ENCODE peak calls at places on chromosomes 6 and 20, in six cellular contexts. One of them, this sample, is unnamed.
A peak's percentile ranks its signal among the peaks of the same experiment; 100 is the strongest.

GRCh38 chr6:43729537-43729936 is 40.5 kb upstream of the VEGFA start:
- DNase-seq in HCT116: no peak
- DNase-seq in uterus: peak; percentile 9
- DNase-seq in PC-3: no peak
- DNase-seq in BE2C: no peak
- DNase-seq in brain microvascular endothelial cell: no peak
- DNase-seq in this sample: no peak

GRCh38 chr20:24158271-24158670 is 169.7 kb upstream of the GGTLC1 start:
- DNase-seq in HCT116: no peak
- DNase-seq in brain microvascular endothelial cell: no peak
- DNase-seq in PC-3: no peak
- DNase-seq in uterus: no peak
- DNase-seq in BE2C: no peak
- DNase-seq in this sample: no peak

GRCh38 chr6:26576929-26577719 is 19.6 kb upstream of the ABT1 start:
- DNase-seq in uterus: no peak
- DNase-seq in PC-3: peak; percentile 34
- DNase-seq in HCT116: peak; percentile 84
- DNase-seq in brain microvascular endothelial cell: peak; percentile 89
- DNase-seq in BE2C: peak; percentile 77
- DNase-seq in this sample: peak; percentile 81

GRCh38 chr6:71544028-71544427 is 255.4 kb downstream of the OGFRL1 start:
- DNase-seq in brain microvascular endothelial cell: peak; percentile 45
- DNase-seq in BE2C: no peak
- DNase-seq in uterus: no peak
- DNase-seq in PC-3: no peak
- DNase-seq in HCT116: no peak
- DNase-seq in this sample: no peak

GRCh38 chr6:144350176-144350575 is 65.0 kb downstream of the UTRN start:
- DNase-seq in HCT116: no peak
- DNase-seq in BE2C: no peak
- DNase-seq in uterus: no peak
- DNase-seq in brain microvascular endothelial cell: no peak
- DNase-seq in PC-3: no peak
- DNase-seq in this sample: no peak

GRCh38 chr20:57381596-57382503 is 9.3 kb upstream of the RBM38 start:
- DNase-seq in brain microvascular endothelial cell: peak; percentile 72
- DNase-seq in PC-3: peak; percentile 95
- DNase-seq in BE2C: peak; percentile 78
- DNase-seq in HCT116: peak; percentile 39
- DNase-seq in uterus: peak; percentile 83
- DNase-seq in this sample: peak; percentile 71

GRCh38 chr6:113558966-113559365 is 298.2 kb upstream of the MARCKS start:
- DNase-seq in HCT116: no peak
- DNase-seq in uterus: no peak
- DNase-seq in PC-3: peak; percentile 23
- DNase-seq in brain microvascular endothelial cell: peak; percentile 55
- DNase-seq in BE2C: no peak
- DNase-seq in this sample: peak; percentile 48

GRCh38 chr6:168962886-168963285 is 290.8 kb downstream of the THBS2 start:
- DNase-seq in PC-3: no peak
- DNase-seq in brain microvascular endothelial cell: no peak
- DNase-seq in uterus: no peak
- DNase-seq in HCT116: no peak
- DNase-seq in BE2C: no peak
- DNase-seq in this sample: no peak

GRCh38 chr6:75819776-75820487 is 70.9 kb downstream of the MYO6 start:
- DNase-seq in BE2C: no peak
- DNase-seq in PC-3: no peak
- DNase-seq in HCT116: no peak
- DNase-seq in uterus: no peak
- DNase-seq in brain microvascular endothelial cell: no peak
- DNase-seq in this sample: no peak

GRCh38 chr6:143805832-143806281 is 37.3 kb upstream of the LTV1 start:
- DNase-seq in PC-3: no peak
- DNase-seq in brain microvascular endothelial cell: no peak
- DNase-seq in BE2C: no peak
- DNase-seq in HCT116: no peak
- DNase-seq in uterus: no peak
- DNase-seq in this sample: no peak

GRCh38 chr20:21352703-21353102 is 44.6 kb downstream of the NKX2-4 start:
- DNase-seq in PC-3: peak; percentile 14
- DNase-seq in uterus: no peak
- DNase-seq in BE2C: no peak
- DNase-seq in brain microvascular endothelial cell: peak; percentile 47
- DNase-seq in HCT116: no peak
- DNase-seq in this sample: peak; percentile 9

GRCh38 chr20:60008130-60008808 is 50.0 kb downstream of the CDH26 start:
- DNase-seq in brain microvascular endothelial cell: no peak
- DNase-seq in BE2C: no peak
- DNase-seq in PC-3: no peak
- DNase-seq in uterus: no peak
- DNase-seq in HCT116: no peak
- DNase-seq in this sample: no peak

GRCh38 chr20:49505518-49505917 is 23.1 kb upstream of the KCNB1 start:
- DNase-seq in uterus: peak; percentile 58
- DNase-seq in PC-3: no peak
- DNase-seq in brain microvascular endothelial cell: peak; percentile 48
- DNase-seq in BE2C: peak; percentile 87
- DNase-seq in HCT116: no peak
- DNase-seq in this sample: no peak

GRCh38 chr6:43740321-43740960 is 29.6 kb upstream of the VEGFA start:
- DNase-seq in PC-3: no peak
- DNase-seq in HCT116: no peak
- DNase-seq in brain microvascular endothelial cell: no peak
- DNase-seq in BE2C: no peak
- DNase-seq in uterus: no peak
- DNase-seq in this sample: no peak

GRCh38 chr20:51431321-51431720 is 111.2 kb downstream of the NFATC2 start:
- DNase-seq in BE2C: no peak
- DNase-seq in PC-3: no peak
- DNase-seq in brain microvascular endothelial cell: no peak
- DNase-seq in uterus: no peak
- DNase-seq in HCT116: no peak
- DNase-seq in this sample: no peak

GRCh38 chr20:59152559-59153354 is 10.9 kb upstream of the ZNF831 start:
- DNase-seq in brain microvascular endothelial cell: no peak
- DNase-seq in HCT116: no peak
- DNase-seq in BE2C: no peak
- DNase-seq in PC-3: no peak
- DNase-seq in uterus: no peak
- DNase-seq in this sample: no peak

GRCh38 chr6:125486881-125487280 is 185.1 kb upstream of the HDDC2 start:
- DNase-seq in uterus: no peak
- DNase-seq in HCT116: no peak
- DNase-seq in PC-3: no peak
- DNase-seq in BE2C: no peak
- DNase-seq in brain microvascular endothelial cell: no peak
- DNase-seq in this sample: no peak

GRCh38 chr6:36697481-36697903 is at the start of gene RAB44:
- DNase-seq in BE2C: no peak
- DNase-seq in brain microvascular endothelial cell: no peak
- DNase-seq in uterus: no peak
- DNase-seq in PC-3: no peak
- DNase-seq in HCT116: no peak
- DNase-seq in this sample: no peak

GRCh38 chr6:45126033-45126432 is 202.1 kb upstream of the RUNX2 start:
- DNase-seq in uterus: no peak
- DNase-seq in BE2C: no peak
- DNase-seq in HCT116: no peak
- DNase-seq in PC-3: no peak
- DNase-seq in brain microvascular endothelial cell: no peak
- DNase-seq in this sample: no peak

GRCh38 chr6:44416103-44416502 is 28.6 kb downstream of the CDC5L start:
- DNase-seq in BE2C: no peak
- DNase-seq in brain microvascular endothelial cell: peak; percentile 30
- DNase-seq in uterus: no peak
- DNase-seq in HCT116: no peak
- DNase-seq in PC-3: peak; percentile 52
- DNase-seq in this sample: peak; percentile 11

GRCh38 chr20:3812259-3812681 is 8.1 kb upstream of the AP5S1 start:
- DNase-seq in BE2C: no peak
- DNase-seq in PC-3: no peak
- DNase-seq in uterus: no peak
- DNase-seq in HCT116: no peak
- DNase-seq in brain microvascular endothelial cell: no peak
- DNase-seq in this sample: no peak

GRCh38 chr6:155782739-155783459 is 327.3 kb upstream of the NOX3 start:
- DNase-seq in HCT116: no peak
- DNase-seq in PC-3: peak; percentile 74
- DNase-seq in brain microvascular endothelial cell: no peak
- DNase-seq in BE2C: no peak
- DNase-seq in uterus: no peak
- DNase-seq in this sample: no peak

GRCh38 chr20:58514321-58515239 is 619 bp downstream of the APCDD1L start:
- DNase-seq in HCT116: no peak
- DNase-seq in uterus: no peak
- DNase-seq in PC-3: no peak
- DNase-seq in brain microvascular endothelial cell: no peak
- DNase-seq in BE2C: no peak
- DNase-seq in this sample: peak; percentile 35

GRCh38 chr6:109091314-109092009 is 3.2 kb downstream of the SESN1 start:
- DNase-seq in PC-3: no peak
- DNase-seq in uterus: no peak
- DNase-seq in BE2C: no peak
- DNase-seq in HCT116: no peak
- DNase-seq in brain microvascular endothelial cell: no peak
- DNase-seq in this sample: no peak
- H3K4me3 ChIP-seq in PC-3: peak overlapping the region; percentile 91
- H3K4me3 ChIP-seq in uterus: peak overlapping the region; percentile 79
- H3K4me3 ChIP-seq in BE2C: no peak overlapping the region
- H3K4me3 ChIP-seq in HCT116: no peak overlapping the region
- H3K4me3 ChIP-seq in brain microvascular endothelial cell: no peak overlapping the region
- H3K4me3 ChIP-seq in this sample: no peak overlapping the region

GRCh38 chr6:116876635-116877611 is at the start of gene RFX6:
- DNase-seq in uterus: no peak
- DNase-seq in HCT116: no peak
- DNase-seq in PC-3: no peak
- DNase-seq in BE2C: no peak
- DNase-seq in brain microvascular endothelial cell: no peak
- DNase-seq in this sample: no peak

GRCh38 chr6:116883005-116883404 is 6.0 kb downstream of the RFX6 start:
- DNase-seq in BE2C: no peak
- DNase-seq in HCT116: no peak
- DNase-seq in PC-3: peak; percentile 79
- DNase-seq in uterus: no peak
- DNase-seq in brain microvascular endothelial cell: no peak
- DNase-seq in this sample: no peak

GRCh38 chr6:116884530-116884929 is 7.5 kb downstream of the RFX6 start:
- DNase-seq in PC-3: no peak
- DNase-seq in uterus: no peak
- DNase-seq in HCT116: no peak
- DNase-seq in BE2C: no peak
- DNase-seq in brain microvascular endothelial cell: no peak
- DNase-seq in this sample: no peak

GRCh38 chr6:116877743-116878142 is 701 bp downstream of the RFX6 start:
- DNase-seq in HCT116: no peak
- DNase-seq in brain microvascular endothelial cell: no peak
- DNase-seq in PC-3: peak; percentile 17
- DNase-seq in BE2C: no peak
- DNase-seq in uterus: no peak
- DNase-seq in this sample: no peak

DNA sequence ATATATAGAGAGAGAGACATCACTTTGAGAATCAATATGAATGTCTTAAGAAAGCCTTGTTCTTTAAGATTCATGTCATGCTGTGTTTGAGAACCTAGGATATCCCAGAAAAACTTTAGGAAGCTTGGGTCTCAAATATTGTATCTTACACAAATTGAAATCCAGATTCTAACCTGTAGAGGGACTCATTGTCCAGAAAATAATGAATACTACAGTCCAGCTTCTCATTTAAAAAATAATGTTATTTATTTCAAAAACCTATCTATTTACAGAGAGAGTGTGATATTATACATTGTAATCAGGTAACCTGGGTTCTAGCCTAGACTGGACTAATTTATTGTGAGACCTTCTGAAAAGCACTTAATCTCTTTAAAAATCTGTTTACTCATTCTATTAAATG is 4.2 kb downstream of the RFX6 start:
- DNase-seq in brain microvascular endothelial cell: no peak
- DNase-seq in uterus: no peak
- DNase-seq in BE2C: no peak
- DNase-seq in PC-3: peak; percentile 53
- DNase-seq in HCT116: peak; percentile 7
- DNase-seq in this sample: peak; percentile 16
- TF ChIP-seq CTCF in brain microvascular endothelial cell: no peak
- TF ChIP-seq CTCF in uterus: no peak
- TF ChIP-seq CTCF in BE2C: no peak
- TF ChIP-seq CTCF in PC-3: peak; percentile 65
- TF ChIP-seq CTCF in HCT116: peak; percentile 58
- TF ChIP-seq CTCF in this sample: no peak

GRCh38 chr20:38180781-38181180 is 15.7 kb upstream of the TGM2 start:
- DNase-seq in uterus: no peak
- DNase-seq in brain microvascular endothelial cell: no peak
- DNase-seq in PC-3: peak; percentile 95
- DNase-seq in HCT116: no peak
- DNase-seq in BE2C: no peak
- DNase-seq in this sample: no peak

GRCh38 chr20:38178065-38178471 is 13.0 kb upstream of the TGM2 start:
- DNase-seq in HCT116: no peak
- DNase-seq in PC-3: no peak
- DNase-seq in uterus: no peak
- DNase-seq in brain microvascular endothelial cell: no peak
- DNase-seq in BE2C: no peak
- DNase-seq in this sample: no peak

GRCh38 chr20:38179846-38180245 is 14.8 kb upstream of the TGM2 start:
- DNase-seq in BE2C: no peak
- DNase-seq in PC-3: no peak
- DNase-seq in HCT116: no peak
- DNase-seq in uterus: no peak
- DNase-seq in brain microvascular endothelial cell: no peak
- DNase-seq in this sample: no peak

GRCh38 chr20:38177201-38177600 is 12.1 kb upstream of the TGM2 start:
- DNase-seq in brain microvascular endothelial cell: no peak
- DNase-seq in uterus: no peak
- DNase-seq in PC-3: no peak
- DNase-seq in HCT116: no peak
- DNase-seq in BE2C: no peak
- DNase-seq in this sample: no peak

GRCh38 chr20:38178581-38178980 is 13.5 kb upstream of the TGM2 start:
- DNase-seq in PC-3: no peak
- DNase-seq in uterus: no peak
- DNase-seq in brain microvascular endothelial cell: no peak
- DNase-seq in BE2C: no peak
- DNase-seq in HCT116: no peak
- DNase-seq in this sample: no peak
- H3K4me3 ChIP-seq in PC-3: no peak overlapping the region
- H3K4me3 ChIP-seq in uterus: no peak overlapping the region
- H3K4me3 ChIP-seq in brain microvascular endothelial cell: no peak overlapping the region
- H3K4me3 ChIP-seq in BE2C: no peak overlapping the region
- H3K4me3 ChIP-seq in HCT116: no peak overlapping the region
- H3K4me3 ChIP-seq in this sample: no peak overlapping the region

DNA sequence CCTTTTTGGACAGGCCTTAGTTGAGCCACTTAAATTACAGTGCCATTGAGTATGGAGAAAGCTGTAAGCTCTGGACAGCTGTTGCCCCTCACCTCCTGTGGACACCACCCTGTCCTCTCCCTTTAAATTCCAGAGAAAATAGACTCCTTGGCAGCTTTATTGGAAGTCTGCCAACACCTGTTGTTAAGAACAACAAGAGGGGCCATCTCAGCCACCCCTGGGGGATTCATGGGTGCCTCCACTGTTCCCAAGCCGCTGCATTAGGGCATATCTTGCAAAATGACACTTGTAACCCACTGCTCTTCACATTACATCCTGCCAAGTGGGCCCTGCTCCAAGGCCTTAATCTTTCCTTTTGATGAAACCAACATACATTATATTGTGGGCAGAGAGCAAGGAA is 27.3 kb upstream of the SNRPC start:
- DNase-seq in brain microvascular endothelial cell: no peak
- DNase-seq in HCT116: no peak
- DNase-seq in uterus: no peak
- DNase-seq in BE2C: no peak
- DNase-seq in PC-3: no peak
- DNase-seq in this sample: no peak
- TF ChIP-seq CTCF in brain microvascular endothelial cell: no peak
- TF ChIP-seq CTCF in HCT116: no peak
- TF ChIP-seq CTCF in uterus: no peak
- TF ChIP-seq CTCF in BE2C: no peak
- TF ChIP-seq CTCF in PC-3: no peak
- TF ChIP-seq CTCF in this sample: no peak